ENCODE peak calls at places on chromosomes 4 and X, in ten cellular contexts. C is SK-N-SH, N is A549, S is ovary, U is GM23248, B is tibial nerve, D is uterus, Z is right cardiac atrium, Y is upper lobe of left lung, L is lung. W is an unnamed sample.
A peak's percentile ranks its signal among the peaks of the same experiment; 100 is the strongest.

GRCh38 chrX:112814496-112814895 is 26.1 kb downstream of the AMOT start:
- DNase-seq in L (no peak), N (no peak), S (no peak), Z (no peak), U (no peak), D (no peak), C (no peak), Y (no peak), B (no peak), W (no peak)

GRCh38 chr4:118968006-118968405 is 79.4 kb downstream of the SYNPO2 start:
- DNase-seq in C (no peak), D (peak; percentile 68), L (peak; percentile 65), Z (peak; percentile 41), U (peak; percentile 75), S (peak; percentile 61), Y (no peak), B (peak; percentile 78), N (no peak), W (peak; percentile 16)

GRCh38 chr4:85610450-85610849 is 135.5 kb downstream of the ARHGAP24 start:
- DNase-seq in B (no peak), U (no peak), Y (no peak), Z (no peak), C (no peak), N (no peak), S (no peak), D (no peak), L (no peak), W (no peak)

GRCh38 chrX:138889152-138889551 is 177.6 kb upstream of the FGF13 start:
- DNase-seq in C (no peak), L (no peak), Z (no peak), D (no peak), N (no peak), U (no peak), B (no peak), S (no peak), Y (no peak), W (no peak)

GRCh38 chr4:99612704-99613103 is 38.1 kb downstream of the MTTP start:
- DNase-seq in D (no peak), B (no peak), L (no peak), N (no peak), Y (no peak), C (no peak), S (no peak), Z (no peak), U (no peak), W (no peak)

GRCh38 chr4:93764647-93765246 is 63.8 kb upstream of the ATOH1 start:
- DNase-seq in N (peak; percentile 15), U (peak; percentile 58), S (no peak), B (peak; percentile 65), Y (no peak), C (peak; percentile 33), L (no peak), Z (no peak), D (no peak), W (no peak)

GRCh38 chrX:623599-624323 is 6.8 kb upstream of the SHOX start:
- DNase-seq in N (no peak), D (no peak), L (peak; percentile 22), Z (no peak), U (peak; percentile 8), Y (peak; percentile 79), S (no peak), C (no peak), B (no peak), W (no peak)

GRCh38 chrX:51316271-51316670 is 16.4 kb upstream of the NUDT10 start:
- DNase-seq in B (no peak), U (no peak), N (no peak), C (no peak), L (no peak), D (no peak), S (no peak), Y (no peak), Z (no peak), W (no peak)

GRCh38 chrX:31499120-31499519 is 427.3 kb upstream of the FTHL17 start:
- DNase-seq in L (no peak), U (peak; percentile 52), S (no peak), D (no peak), C (no peak), Y (no peak), N (no peak), B (no peak), Z (no peak), W (no peak)

GRCh38 chr4:40193018-40193571 is 3.7 kb upstream of the RHOH start:
- DNase-seq in Y (no peak), U (no peak), N (no peak), C (no peak), S (no peak), L (no peak), B (no peak), D (no peak), Z (no peak), W (no peak)

GRCh38 chr4:78800965-78801364 is 24.8 kb downstream of the BMP2K start:
- DNase-seq in D (no peak), Z (no peak), U (no peak), Y (no peak), N (no peak), C (no peak), L (no peak), B (no peak), S (no peak), W (no peak)
- H3K27ac ChIP-seq in D (no peak overlapping the region), Z (no peak overlapping the region), U (no peak overlapping the region), Y (no peak overlapping the region), N (no peak overlapping the region), C (no peak overlapping the region), L (no peak overlapping the region), B (no peak overlapping the region), S (no peak overlapping the region), W (no peak overlapping the region)

GRCh38 chr4:8045909-8046308 is 106.2 kb upstream of the AFAP1 start:
- DNase-seq in N (no peak), Y (peak; percentile 48), Z (no peak), L (no peak), D (no peak), S (no peak), B (no peak), U (no peak), C (no peak), W (no peak)

GRCh38 chr4:8041868-8042267 is 102.2 kb upstream of the AFAP1 start:
- DNase-seq in D (no peak), B (no peak), S (no peak), N (no peak), Z (no peak), Y (no peak), L (no peak), C (no peak), U (no peak), W (no peak)

GRCh38 chr4:8044244-8044643 is 104.6 kb upstream of the AFAP1 start:
- DNase-seq in B (no peak), Y (no peak), L (no peak), S (no peak), N (no peak), U (no peak), C (no peak), Z (no peak), D (no peak), W (no peak)

GRCh38 chr4:8044699-8045098 is 105.0 kb upstream of the AFAP1 start:
- DNase-seq in B (no peak), D (no peak), U (no peak), S (no peak), N (no peak), Y (no peak), L (no peak), Z (no peak), C (no peak), W (peak; percentile 14)

DNA sequence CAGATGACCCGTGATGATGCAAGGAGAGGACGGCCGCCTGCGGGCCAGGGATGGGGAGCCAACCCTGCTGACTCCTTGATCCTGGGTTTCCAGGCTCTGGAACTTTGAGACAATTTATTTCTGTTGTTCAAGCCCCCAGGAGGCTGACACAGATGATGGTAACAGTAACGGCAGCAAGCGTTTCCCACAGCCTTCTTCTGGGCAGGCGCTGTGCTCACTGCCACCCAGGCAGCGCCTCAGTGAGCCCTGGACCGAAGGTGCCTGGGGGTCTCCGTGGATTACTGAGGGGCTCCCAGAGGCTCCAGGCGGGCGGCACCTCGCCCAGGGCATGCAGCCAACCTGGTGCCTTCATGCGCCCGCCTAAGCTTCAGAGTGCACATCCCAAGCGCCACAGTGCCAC is 103.9 kb upstream of the AFAP1 start:
- DNase-seq in U (no peak), Z (no peak), C (no peak), L (no peak), D (no peak), N (no peak), S (no peak), B (no peak), Y (peak; percentile 54), W (no peak)
- H3K27ac ChIP-seq in U (no peak overlapping the region), Z (no peak overlapping the region), C (no peak overlapping the region), L (no peak overlapping the region), D (no peak overlapping the region), N (no peak overlapping the region), S (no peak overlapping the region), B (no peak overlapping the region), Y (no peak overlapping the region), W (no peak overlapping the region)

GRCh38 chrX:115058276-115058675 is 40.9 kb upstream of the IL13RA2 start:
- DNase-seq in B (no peak), L (no peak), N (no peak), Y (no peak), S (no peak), C (no peak), Z (no peak), D (peak; percentile 38), U (peak; percentile 90), W (no peak)
- H3K27ac ChIP-seq in B (no peak overlapping the region), L (no peak overlapping the region), N (no peak overlapping the region), Y (no peak overlapping the region), S (no peak overlapping the region), C (peak overlapping the region; percentile 67), Z (no peak overlapping the region), D (peak overlapping the region; percentile 29), U (peak overlapping the region; percentile 61), W (no peak overlapping the region)

GRCh38 chr4:10092481-10093272 is 23.9 kb downstream of the WDR1 start:
- DNase-seq in C (no peak), N (no peak), U (peak; percentile 34), D (no peak), Z (peak; percentile 47), S (no peak), Y (no peak), L (no peak), B (no peak), W (no peak)

GRCh38 chr4:10093801-10094552 is 22.6 kb downstream of the WDR1 start:
- DNase-seq in N (no peak), Z (peak; percentile 61), C (peak; percentile 50), B (no peak), U (peak; percentile 88), Y (no peak), D (no peak), L (peak; percentile 53), S (no peak), W (no peak)

GRCh38 chr4:10091531-10092181 is 24.9 kb downstream of the WDR1 start:
- DNase-seq in N (no peak), U (no peak), C (no peak), B (no peak), Z (peak; percentile 23), L (no peak), Y (no peak), D (no peak), S (no peak), W (no peak)

GRCh38 chr4:10094841-10095240 is 21.8 kb downstream of the WDR1 start:
- DNase-seq in U (no peak), Y (no peak), L (no peak), C (no peak), N (no peak), S (no peak), Z (peak; percentile 12), D (no peak), B (no peak), W (no peak)

DNA sequence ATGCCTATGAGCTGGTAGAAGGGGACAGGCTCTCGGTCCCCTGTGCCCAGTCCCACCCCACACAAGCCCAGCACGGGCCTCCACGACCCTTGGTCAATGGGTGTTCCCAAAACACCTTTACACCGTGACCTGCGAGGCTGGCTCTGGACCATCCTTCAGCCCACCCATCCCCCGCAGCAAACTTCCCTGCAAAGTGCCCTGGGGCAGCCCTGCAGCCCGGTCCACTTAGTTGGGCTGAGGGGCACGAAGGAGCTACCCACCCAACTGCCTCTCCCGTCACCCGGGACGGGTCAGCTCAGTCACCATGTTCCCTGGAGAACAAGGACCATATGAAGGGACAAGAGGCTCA is 23.4 kb downstream of the WDR1 start:
- DNase-seq in L (no peak), Z (no peak), Y (no peak), C (no peak), S (no peak), N (no peak), U (no peak), D (no peak), B (no peak), W (no peak)
- H3K27ac ChIP-seq in L (peak overlapping the region; percentile 64), Z (peak overlapping the region; percentile 78), Y (peak overlapping the region; percentile 84), C (peak overlapping the region; percentile 53), S (peak overlapping the region; percentile 16), N (no peak overlapping the region), U (peak overlapping the region; percentile 99), D (peak overlapping the region; percentile 85), B (peak overlapping the region; percentile 36), W (peak overlapping the region; percentile 19)